ENCODE peak calls at places on chromosomes 6 and 20, in four cellular contexts. F is stomach, J is ovary, L is IMR-90. X is an unnamed sample.

GRCh38 chr6:138865480-138866101 is 69.7 kb downstream of the ECT2L start:
- DNase-seq in F (no peak), J (no peak), L (no peak), X (no peak)

GRCh38 chr20:34925981-34926380 is 29.6 kb downstream of the GSS start:
- DNase-seq in F (no peak), J (no peak), L (no peak), X (no peak)

GRCh38 chr6:111418971-111419693 is 63.9 kb downstream of the REV3L start:
- DNase-seq in F (no peak), J (no peak), L (peak; percentile 80), X (no peak)

GRCh38 chr6:21279619-21280018 is 313.9 kb upstream of the SOX4 start:
- DNase-seq in F (no peak), J (no peak), L (no peak), X (no peak)

GRCh38 chr6:69308584-69308983 is 488.2 kb downstream of the LMBRD1 start:
- DNase-seq in F (no peak), J (no peak), L (no peak), X (no peak)

GRCh38 chr6:14094721-14095120 is 22.9 kb upstream of the CD83 start:
- DNase-seq in F (no peak), J (no peak), L (no peak), X (no peak)

GRCh38 chr6:28282923-28283322 is 1.6 kb downstream of the PGBD1 start:
- DNase-seq in F (no peak), J (no peak), L (no peak), X (no peak)

GRCh38 chr6:35300848-35301247 is 3.2 kb downstream of the DEF6 start:
- DNase-seq in F (no peak), J (no peak), L (no peak), X (no peak)

GRCh38 chr6:36643967-36644366 is 34.5 kb upstream of the CDKN1A start:
- DNase-seq in F (no peak), J (no peak), L (no peak), X (no peak)

GRCh38 chr6:158653577-158654354 is 3.9 kb downstream of the SYTL3 start:
- DNase-seq in F (peak; percentile 61), J (no peak), L (peak; percentile 72), X (peak; percentile 58)
- H3K4me3 ChIP-seq in F (no peak overlapping the region), J (no peak overlapping the region), L (no peak overlapping the region), X (no peak overlapping the region)

DNA sequence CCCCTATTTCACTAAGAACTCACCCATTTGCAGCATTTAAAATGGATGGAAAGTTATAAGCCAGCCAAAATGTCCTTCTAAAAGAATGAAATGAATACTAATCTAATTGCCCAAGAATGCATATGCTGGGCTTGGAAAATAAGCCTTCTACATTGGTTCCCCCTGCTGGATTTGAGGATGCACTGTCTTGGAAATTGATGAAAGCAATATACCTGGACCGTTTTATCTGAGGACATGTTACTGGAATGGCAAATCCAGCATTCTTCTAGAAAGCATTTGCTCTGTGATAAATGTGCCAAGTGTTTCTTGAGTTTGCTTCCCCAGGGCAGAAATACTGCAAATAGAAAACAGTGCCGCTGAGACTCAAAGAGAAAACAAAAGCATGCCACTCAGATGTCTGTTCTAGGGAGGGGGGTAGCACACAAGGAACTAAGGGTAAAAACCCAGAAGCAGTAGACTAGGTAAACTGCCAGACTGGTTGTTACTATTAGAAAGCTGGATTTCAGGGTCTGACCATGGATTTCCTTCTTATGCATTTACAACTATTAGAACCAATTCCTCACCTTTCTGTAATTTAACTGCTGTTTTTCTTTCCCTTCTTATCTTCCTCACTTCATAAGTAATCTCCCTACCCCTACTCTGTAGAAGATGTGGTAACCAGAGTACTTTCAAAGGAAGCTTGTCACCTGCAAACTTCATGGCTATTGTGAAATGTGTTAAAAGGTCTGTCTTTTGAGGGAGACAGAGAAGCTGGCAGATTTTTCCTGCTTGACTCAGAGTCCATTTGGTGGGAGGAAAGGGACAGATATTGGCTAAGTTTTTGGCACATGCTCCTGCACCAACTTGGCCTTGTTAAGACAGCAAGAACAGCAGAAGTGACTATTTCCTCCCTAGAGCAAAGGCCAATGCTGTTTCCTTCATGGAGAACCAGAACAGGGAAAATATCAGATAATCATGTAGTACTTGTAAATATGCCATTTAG is 642.6 kb downstream of the KIF16B start:
- DNase-seq in F (no peak), J (no peak), L (peak; percentile 39), X (peak; percentile 43)
- TF ChIP-seq CTCF in F (peak; percentile 53), J (peak; percentile 23), L (peak; percentile 57), X (no peak)

GRCh38 chr6:42118162-42119001 is 24.0 kb downstream of the C6orf132 start:
- DNase-seq in F (peak; percentile 92), J (no peak), L (no peak), X (peak; percentile 64)
- TF ChIP-seq POLR2A in F (no peak), J (no peak), L (no peak), X (no peak)

GRCh38 chr6:169904051-169904922 is 152.9 kb downstream of the ERMARD start:
- DNase-seq in F (no peak), J (no peak), L (no peak), X (no peak)
- H3K4me3 ChIP-seq in F (no peak overlapping the region), J (no peak overlapping the region), L (no peak overlapping the region), X (no peak overlapping the region)

GRCh38 chr6:46040288-46040687 is 24.6 kb upstream of the CLIC5 start:
- DNase-seq in F (no peak), J (no peak), L (no peak), X (no peak)

GRCh38 chr6:46044876-46045617 is 29.4 kb upstream of the CLIC5 start:
- DNase-seq in F (peak; percentile 26), J (no peak), L (peak; percentile 74), X (peak; percentile 57)

GRCh38 chr6:46039646-46040045 is 24.0 kb upstream of the CLIC5 start:
- DNase-seq in F (no peak), J (no peak), L (no peak), X (no peak)

GRCh38 chr6:46046558-46047169 is 31.0 kb upstream of the CLIC5 start:
- DNase-seq in F (no peak), J (no peak), L (no peak), X (no peak)

GRCh38 chr6:46042355-46042999 is 26.8 kb upstream of the CLIC5 start:
- DNase-seq in F (no peak), J (no peak), L (peak; percentile 11), X (no peak)
- TF ChIP-seq CTCF in F (peak; percentile 41), J (no peak), L (peak; percentile 28), X (no peak)

GRCh38 chr6:158860279-158860865 is 41.2 kb upstream of the EZR start:
- DNase-seq in F (no peak), J (no peak), L (no peak), X (peak; percentile 76)
- TF ChIP-seq POLR2A in F (no peak), J (no peak), L (no peak), X (no peak)

GRCh38 chr6:7041511-7042026 is 66.2 kb upstream of the RREB1 start:
- DNase-seq in F (no peak), J (no peak), L (no peak), X (no peak)

GRCh38 chr6:7045331-7045730 is 62.4 kb upstream of the RREB1 start:
- DNase-seq in F (no peak), J (no peak), L (no peak), X (no peak)

GRCh38 chr6:7042654-7043545 is 64.9 kb upstream of the RREB1 start:
- DNase-seq in F (no peak), J (no peak), L (no peak), X (no peak)

GRCh38 chr6:7045746-7046145 is 62.0 kb upstream of the RREB1 start:
- DNase-seq in F (no peak), J (no peak), L (no peak), X (no peak)

GRCh38 chr6:7042056-7042653 is 65.6 kb upstream of the RREB1 start:
- DNase-seq in F (peak; percentile 42), J (no peak), L (no peak), X (no peak)
- H3K4me3 ChIP-seq in F (no peak overlapping the region), J (no peak overlapping the region), L (no peak overlapping the region), X (no peak overlapping the region)

DNA sequence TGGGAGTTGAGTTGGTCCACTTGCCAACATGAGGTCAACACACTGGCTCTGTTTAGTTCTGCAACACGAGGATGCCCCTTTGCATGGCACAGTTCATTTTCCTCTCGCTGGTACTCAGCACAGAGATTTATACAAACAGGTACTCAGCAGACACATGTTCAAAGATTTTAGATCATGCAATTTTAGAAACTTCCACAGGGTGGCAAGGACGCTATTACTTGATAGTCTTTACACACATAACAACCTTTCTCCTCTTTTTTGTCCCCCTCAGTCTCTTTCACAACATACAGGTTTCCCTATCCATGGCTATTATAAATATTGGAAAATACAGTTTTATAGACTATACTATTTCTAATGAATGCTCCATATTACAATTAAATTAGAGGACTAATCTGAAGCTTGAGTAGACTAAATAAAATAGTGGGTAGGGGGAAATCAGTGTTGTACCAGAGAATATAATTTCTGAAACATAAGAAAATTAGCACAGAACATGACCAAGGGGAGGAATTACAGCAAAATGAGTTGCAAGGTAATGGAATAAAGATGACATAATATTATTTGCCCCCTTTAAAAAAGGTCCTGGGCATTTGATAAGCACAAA is 331.8 kb upstream of the BTBD3 start:
- DNase-seq in F (no peak), J (no peak), L (peak; percentile 22), X (no peak)
- TF ChIP-seq CTCF in F (no peak), J (no peak), L (peak; percentile 40), X (no peak)

GRCh38 chr6:105345506-105345905 is 57.4 kb downstream of the PREP start:
- DNase-seq in F (no peak), J (no peak), L (no peak), X (no peak)
- TF ChIP-seq POLR2A in F (no peak), J (no peak), L (no peak), X (no peak)

GRCh38 chr20:44115762-44116644 is 71.0 kb downstream of the JPH2 start:
- DNase-seq in F (no peak), J (no peak), L (no peak), X (no peak)

GRCh38 chr20:44118185-44119034 is 68.6 kb downstream of the JPH2 start:
- DNase-seq in F (no peak), J (no peak), L (no peak), X (no peak)

GRCh38 chr20:44115181-44115580 is 71.8 kb downstream of the JPH2 start:
- DNase-seq in F (no peak), J (no peak), L (no peak), X (peak; percentile 81)

GRCh38 chr20:44114755-44115044 is 72.3 kb downstream of the JPH2 start:
- DNase-seq in F (no peak), J (no peak), L (no peak), X (no peak)

GRCh38 chr20:44117296-44118184 is 69.4 kb downstream of the JPH2 start:
- DNase-seq in F (no peak), J (no peak), L (no peak), X (peak; percentile 17)
- H3K4me3 ChIP-seq in F (no peak overlapping the region), J (no peak overlapping the region), L (no peak overlapping the region), X (no peak overlapping the region)

X was measured in lower leg skin.